ENCODE peak calls at places on chromosomes 2 and 18, in eight cellular contexts. Q is DND-41; Y is midbrain; H is activated T-helper 9 cell treated with anti-CD3 and anti-CD28 coated beads, Interleukin-2, amount 50 U/mL, for 16 hours; E is Daoy; L is COR-L47; J is HuH-7.5; G is mucosa of gallbladder. O is an unnamed sample.

GRCh38 chr2:59025157-59025757 is 784.1 kb upstream of the FANCL start:
- DNase-seq in Q (peak), Y (peak), H (no peak), E (peak), L (peak), J (peak), G (peak), O (peak)

GRCh38 chr18:67730884-67731283 is 214.4 kb upstream of the DSEL start:
- DNase-seq in Q (no peak), Y (no peak), H (no peak), E (no peak), L (no peak), J (no peak), G (no peak), O (no peak)

GRCh38 chr2:17590342-17590911 is 49.9 kb downstream of the VSNL1 start:
- DNase-seq in Q (no peak), Y (no peak), H (no peak), E (no peak), L (no peak), J (no peak), G (no peak), O (no peak)

GRCh38 chr2:120167272-120167671 is 55.9 kb downstream of the TMEM185B start:
- DNase-seq in Q (no peak), Y (no peak), H (no peak), E (no peak), L (no peak), J (no peak), G (no peak), O (no peak)

GRCh38 chr18:48139427-48140347 is 209.2 kb upstream of the SMAD2 start:
- DNase-seq in Q (no peak), Y (no peak), H (no peak), E (no peak), L (peak), J (no peak), G (peak), O (no peak)

GRCh38 chr18:40124107-40124506 is 1830.9 kb upstream of the PIK3C3 start:
- DNase-seq in Q (no peak), Y (no peak), H (no peak), E (no peak), L (no peak), J (no peak), G (no peak), O (peak)

GRCh38 chr18:76167440-76167839 is 327.6 kb downstream of the ZNF516 start:
- DNase-seq in Q (no peak), Y (no peak), H (no peak), E (no peak), L (no peak), J (no peak), G (no peak), O (peak)

GRCh38 chr2:197369228-197369945 is 58.8 kb upstream of the ANKRD44 start:
- DNase-seq in Q (peak), Y (no peak), H (no peak), E (peak), L (no peak), J (no peak), G (no peak), O (no peak)

GRCh38 chr18:73283032-73283431 is 415.2 kb upstream of the NETO1 start:
- DNase-seq in Q (no peak), Y (no peak), H (no peak), E (peak), L (no peak), J (no peak), G (no peak), O (no peak)

GRCh38 chr2:102967451-102967850 is 205.6 kb downstream of the TMEM182 start:
- DNase-seq in Q (no peak), Y (no peak), H (no peak), E (peak), L (no peak), J (no peak), G (no peak), O (no peak)

GRCh38 chr2:198640463-198640862 is 817.3 kb downstream of the SATB2 start:
- DNase-seq in Q (no peak), Y (no peak), H (no peak), E (no peak), L (no peak), J (no peak), G (no peak), O (no peak)

GRCh38 chr2:9087151-9087681 is 83.7 kb upstream of the MBOAT2 start:
- DNase-seq in Q (no peak), Y (no peak), H (no peak), E (peak), L (no peak), J (no peak), G (no peak), O (no peak)

GRCh38 chr2:163736433-163737168 is 793 bp upstream of the FIGN start:
- DNase-seq in Q (no peak), Y (peak), H (no peak), E (peak), L (peak), J (peak), G (no peak), O (peak)